ENCODE peak calls at places on chromosomes 2 and 18, in ten cellular contexts. One of them, this sample, is unnamed.

GRCh38 chr2:158926478-158926948 is 41.9 kb upstream of the TANC1 start:
- DNase-seq in HL-60: no peak
- DNase-seq in transverse colon: no peak
- DNase-seq in stomach: no peak
- DNase-seq in activated B cell treated with CpG ODN at 0.5 μM for 24 hours: no peak
- DNase-seq in GM12865: peak
- DNase-seq in WTC11: no peak
- DNase-seq in left ventricle myocardium inferior: no peak
- DNase-seq in A549: no peak
- DNase-seq in suprapubic skin: no peak
- DNase-seq in this sample: no peak

GRCh38 chr2:60028819-60029218 is 524.6 kb downstream of the BCL11A start:
- DNase-seq in HL-60: no peak
- DNase-seq in transverse colon: no peak
- DNase-seq in stomach: no peak
- DNase-seq in activated B cell treated with CpG ODN at 0.5 μM for 24 hours: no peak
- DNase-seq in GM12865: no peak
- DNase-seq in WTC11: no peak
- DNase-seq in left ventricle myocardium inferior: no peak
- DNase-seq in A549: no peak
- DNase-seq in suprapubic skin: no peak
- DNase-seq in this sample: no peak

GRCh38 chr2:108855194-108855593 is 68.6 kb downstream of the CCDC138 start:
- DNase-seq in HL-60: no peak
- DNase-seq in transverse colon: no peak
- DNase-seq in stomach: no peak
- DNase-seq in activated B cell treated with CpG ODN at 0.5 μM for 24 hours: no peak
- DNase-seq in GM12865: peak
- DNase-seq in WTC11: no peak
- DNase-seq in left ventricle myocardium inferior: no peak
- DNase-seq in A549: no peak
- DNase-seq in suprapubic skin: no peak
- DNase-seq in this sample: no peak

GRCh38 chr18:31631526-31631925 is 39.8 kb downstream of the TTR start:
- DNase-seq in HL-60: no peak
- DNase-seq in transverse colon: no peak
- DNase-seq in stomach: no peak
- DNase-seq in activated B cell treated with CpG ODN at 0.5 μM for 24 hours: no peak
- DNase-seq in GM12865: no peak
- DNase-seq in WTC11: no peak
- DNase-seq in left ventricle myocardium inferior: no peak
- DNase-seq in A549: no peak
- DNase-seq in suprapubic skin: no peak
- DNase-seq in this sample: no peak

GRCh38 chr2:27306136-27306535 is 2.1 kb downstream of the UCN start:
- DNase-seq in HL-60: no peak
- DNase-seq in transverse colon: no peak
- DNase-seq in stomach: no peak
- DNase-seq in activated B cell treated with CpG ODN at 0.5 μM for 24 hours: no peak
- DNase-seq in GM12865: peak
- DNase-seq in WTC11: no peak
- DNase-seq in left ventricle myocardium inferior: no peak
- DNase-seq in A549: no peak
- DNase-seq in suprapubic skin: no peak
- DNase-seq in this sample: no peak

GRCh38 chr18:10216809-10217208 is 237.6 kb upstream of the APCDD1 start:
- DNase-seq in HL-60: no peak
- DNase-seq in transverse colon: no peak
- DNase-seq in stomach: no peak
- DNase-seq in activated B cell treated with CpG ODN at 0.5 μM for 24 hours: no peak
- DNase-seq in GM12865: no peak
- DNase-seq in WTC11: no peak
- DNase-seq in left ventricle myocardium inferior: no peak
- DNase-seq in A549: no peak
- DNase-seq in suprapubic skin: no peak
- DNase-seq in this sample: no peak

GRCh38 chr2:135573620-135574019 is 42.3 kb downstream of the R3HDM1 start:
- DNase-seq in HL-60: no peak
- DNase-seq in transverse colon: no peak
- DNase-seq in stomach: no peak
- DNase-seq in activated B cell treated with CpG ODN at 0.5 μM for 24 hours: no peak
- DNase-seq in GM12865: no peak
- DNase-seq in WTC11: no peak
- DNase-seq in left ventricle myocardium inferior: no peak
- DNase-seq in A549: no peak
- DNase-seq in suprapubic skin: no peak
- DNase-seq in this sample: no peak

GRCh38 chr18:35376742-35377695 is at the start of gene ZNF396:
- DNase-seq in HL-60: peak
- DNase-seq in transverse colon: peak
- DNase-seq in stomach: peak
- DNase-seq in activated B cell treated with CpG ODN at 0.5 μM for 24 hours: peak
- DNase-seq in GM12865: peak
- DNase-seq in WTC11: peak
- DNase-seq in left ventricle myocardium inferior: peak
- DNase-seq in A549: peak
- DNase-seq in suprapubic skin: peak
- DNase-seq in this sample: peak

DNA sequence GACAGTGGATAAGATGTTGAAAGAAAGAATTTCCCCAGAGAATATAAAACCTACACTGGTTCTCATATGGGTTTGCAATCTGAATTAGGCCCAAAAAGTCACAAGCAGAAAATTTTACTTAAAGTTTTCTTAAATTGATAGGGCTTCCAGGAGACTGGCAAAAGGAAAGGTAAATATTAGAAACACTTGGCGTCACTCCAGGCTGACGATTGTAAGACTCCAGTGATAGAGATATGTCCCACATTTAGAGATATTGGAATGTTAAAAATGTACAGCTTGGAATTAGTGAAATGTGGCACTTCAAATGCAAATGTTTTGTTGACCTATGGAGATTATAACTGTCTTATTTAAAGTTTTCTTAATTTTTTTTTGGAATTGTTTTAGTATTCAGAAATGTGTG is 14.0 kb downstream of the YIPF4 start:
- DNase-seq in HL-60: no peak
- DNase-seq in transverse colon: no peak
- DNase-seq in stomach: peak
- DNase-seq in activated B cell treated with CpG ODN at 0.5 μM for 24 hours: no peak
- DNase-seq in GM12865: no peak
- DNase-seq in WTC11: no peak
- DNase-seq in left ventricle myocardium inferior: no peak
- DNase-seq in A549: no peak
- DNase-seq in suprapubic skin: no peak
- DNase-seq in this sample: no peak
- TF ChIP-seq CTCF in HL-60: no peak
- TF ChIP-seq CTCF in transverse colon: no peak
- TF ChIP-seq CTCF in stomach: no peak
- TF ChIP-seq CTCF in activated B cell treated with CpG ODN at 0.5 μM for 24 hours: no peak
- TF ChIP-seq CTCF in GM12865: no peak
- TF ChIP-seq CTCF in WTC11: no peak
- TF ChIP-seq CTCF in left ventricle myocardium inferior: no peak
- TF ChIP-seq CTCF in A549: no peak
- TF ChIP-seq CTCF in suprapubic skin: no peak
- TF ChIP-seq CTCF in this sample: no peak

GRCh38 chr2:7801212-7801611 is 880.6 kb upstream of the ID2 start:
- DNase-seq in HL-60: no peak
- DNase-seq in transverse colon: no peak
- DNase-seq in stomach: no peak
- DNase-seq in activated B cell treated with CpG ODN at 0.5 μM for 24 hours: no peak
- DNase-seq in GM12865: no peak
- DNase-seq in WTC11: no peak
- DNase-seq in left ventricle myocardium inferior: no peak
- DNase-seq in A549: no peak
- DNase-seq in suprapubic skin: no peak
- DNase-seq in this sample: no peak

GRCh38 chr2:7792031-7792651 is 874.9 kb downstream of the RNF144A start:
- DNase-seq in HL-60: no peak
- DNase-seq in transverse colon: peak
- DNase-seq in stomach: peak
- DNase-seq in activated B cell treated with CpG ODN at 0.5 μM for 24 hours: no peak
- DNase-seq in GM12865: no peak
- DNase-seq in WTC11: no peak
- DNase-seq in left ventricle myocardium inferior: no peak
- DNase-seq in A549: no peak
- DNase-seq in suprapubic skin: no peak
- DNase-seq in this sample: no peak

GRCh38 chr2:7796200-7796563 is 879.0 kb downstream of the RNF144A start:
- DNase-seq in HL-60: no peak
- DNase-seq in transverse colon: no peak
- DNase-seq in stomach: no peak
- DNase-seq in activated B cell treated with CpG ODN at 0.5 μM for 24 hours: no peak
- DNase-seq in GM12865: no peak
- DNase-seq in WTC11: no peak
- DNase-seq in left ventricle myocardium inferior: no peak
- DNase-seq in A549: no peak
- DNase-seq in suprapubic skin: no peak
- DNase-seq in this sample: no peak

GRCh38 chr2:7794916-7795315 is 877.7 kb downstream of the RNF144A start:
- DNase-seq in HL-60: no peak
- DNase-seq in transverse colon: no peak
- DNase-seq in stomach: peak
- DNase-seq in activated B cell treated with CpG ODN at 0.5 μM for 24 hours: no peak
- DNase-seq in GM12865: no peak
- DNase-seq in WTC11: no peak
- DNase-seq in left ventricle myocardium inferior: no peak
- DNase-seq in A549: no peak
- DNase-seq in suprapubic skin: no peak
- DNase-seq in this sample: no peak

GRCh38 chr2:7795358-7796199 is 878.4 kb downstream of the RNF144A start:
- DNase-seq in HL-60: peak
- DNase-seq in transverse colon: no peak
- DNase-seq in stomach: no peak
- DNase-seq in activated B cell treated with CpG ODN at 0.5 μM for 24 hours: no peak
- DNase-seq in GM12865: no peak
- DNase-seq in WTC11: no peak
- DNase-seq in left ventricle myocardium inferior: no peak
- DNase-seq in A549: no peak
- DNase-seq in suprapubic skin: no peak
- DNase-seq in this sample: no peak
- TF ChIP-seq CTCF in HL-60: no peak
- TF ChIP-seq CTCF in transverse colon: no peak
- TF ChIP-seq CTCF in stomach: no peak
- TF ChIP-seq CTCF in activated B cell treated with CpG ODN at 0.5 μM for 24 hours: no peak
- TF ChIP-seq CTCF in GM12865: no peak
- TF ChIP-seq CTCF in WTC11: no peak
- TF ChIP-seq CTCF in left ventricle myocardium inferior: no peak
- TF ChIP-seq CTCF in A549: no peak
- TF ChIP-seq CTCF in suprapubic skin: no peak
- TF ChIP-seq CTCF in this sample: no peak

DNA sequence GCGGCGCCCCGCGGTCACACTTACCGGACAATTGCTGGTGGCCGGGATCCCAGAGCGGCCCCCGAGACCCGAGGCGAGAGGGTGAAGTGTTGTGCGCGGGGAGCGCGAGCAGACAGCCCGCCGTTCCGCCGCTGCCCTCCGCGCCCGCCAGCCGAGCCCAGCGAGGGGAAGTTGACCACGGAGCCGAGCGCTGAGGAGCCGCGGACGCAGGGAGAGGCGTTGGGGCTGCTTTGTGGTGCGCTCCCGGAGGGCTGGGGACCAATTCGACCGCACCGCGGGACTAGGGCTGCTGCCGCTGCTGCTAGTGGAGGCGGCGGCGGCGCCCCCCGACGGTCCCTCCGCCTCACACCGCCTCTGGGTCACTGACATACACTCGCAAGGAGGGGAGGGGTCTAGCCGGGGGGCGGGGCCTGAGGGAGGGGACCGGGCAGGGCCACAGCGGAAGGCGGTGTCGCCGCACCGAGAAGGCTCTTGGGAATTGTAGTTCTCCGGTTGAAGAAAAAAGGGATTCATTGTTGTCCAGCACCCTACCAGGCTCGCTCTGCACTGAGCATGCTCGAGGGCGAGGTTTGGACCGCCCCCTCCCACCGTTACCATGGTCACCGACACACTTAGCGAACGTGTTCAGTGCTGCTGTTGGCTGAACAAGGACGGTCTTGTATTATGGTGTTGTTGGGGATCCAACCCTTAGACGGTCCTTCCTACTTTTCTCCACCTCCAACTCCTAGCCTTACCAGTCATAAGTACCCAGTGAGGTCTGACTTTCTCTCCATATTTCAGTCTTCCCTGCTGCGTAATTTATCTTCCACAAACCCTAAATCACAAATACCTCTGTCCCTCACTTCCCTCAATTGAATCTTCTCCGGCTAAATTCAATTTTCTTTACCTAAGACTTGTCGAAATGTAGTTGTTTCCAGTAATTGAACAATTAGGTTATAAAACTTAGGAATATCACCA is at the start of gene PELI1:
- DNase-seq in HL-60: peak
- DNase-seq in transverse colon: peak
- DNase-seq in stomach: peak
- DNase-seq in activated B cell treated with CpG ODN at 0.5 μM for 24 hours: peak
- DNase-seq in GM12865: peak
- DNase-seq in WTC11: peak
- DNase-seq in left ventricle myocardium inferior: peak
- DNase-seq in A549: peak
- DNase-seq in suprapubic skin: peak
- DNase-seq in this sample: peak
- TF ChIP-seq CTCF in HL-60: no peak
- TF ChIP-seq CTCF in transverse colon: no peak
- TF ChIP-seq CTCF in stomach: no peak
- TF ChIP-seq CTCF in activated B cell treated with CpG ODN at 0.5 μM for 24 hours: no peak
- TF ChIP-seq CTCF in GM12865: peak
- TF ChIP-seq CTCF in WTC11: no peak
- TF ChIP-seq CTCF in left ventricle myocardium inferior: peak
- TF ChIP-seq CTCF in A549: peak
- TF ChIP-seq CTCF in suprapubic skin: no peak
- TF ChIP-seq CTCF in this sample: no peak

GRCh38 chr2:177551989-177552413 is 159.4 kb downstream of the AGPS start:
- DNase-seq in HL-60: no peak
- DNase-seq in transverse colon: no peak
- DNase-seq in stomach: peak
- DNase-seq in activated B cell treated with CpG ODN at 0.5 μM for 24 hours: no peak
- DNase-seq in GM12865: no peak
- DNase-seq in WTC11: no peak
- DNase-seq in left ventricle myocardium inferior: peak
- DNase-seq in A549: no peak
- DNase-seq in suprapubic skin: peak
- DNase-seq in this sample: no peak

GRCh38 chr2:177550264-177551200 is 158.0 kb downstream of the AGPS start:
- DNase-seq in HL-60: no peak
- DNase-seq in transverse colon: no peak
- DNase-seq in stomach: no peak
- DNase-seq in activated B cell treated with CpG ODN at 0.5 μM for 24 hours: no peak
- DNase-seq in GM12865: no peak
- DNase-seq in WTC11: no peak
- DNase-seq in left ventricle myocardium inferior: no peak
- DNase-seq in A549: no peak
- DNase-seq in suprapubic skin: no peak
- DNase-seq in this sample: no peak

GRCh38 chr2:177553176-177553909 is 160.8 kb downstream of the AGPS start:
- DNase-seq in HL-60: no peak
- DNase-seq in transverse colon: no peak
- DNase-seq in stomach: no peak
- DNase-seq in activated B cell treated with CpG ODN at 0.5 μM for 24 hours: no peak
- DNase-seq in GM12865: no peak
- DNase-seq in WTC11: no peak
- DNase-seq in left ventricle myocardium inferior: no peak
- DNase-seq in A549: no peak
- DNase-seq in suprapubic skin: no peak
- DNase-seq in this sample: no peak

GRCh38 chr2:177554365-177554764 is 161.8 kb downstream of the AGPS start:
- DNase-seq in HL-60: no peak
- DNase-seq in transverse colon: no peak
- DNase-seq in stomach: no peak
- DNase-seq in activated B cell treated with CpG ODN at 0.5 μM for 24 hours: no peak
- DNase-seq in GM12865: no peak
- DNase-seq in WTC11: no peak
- DNase-seq in left ventricle myocardium inferior: no peak
- DNase-seq in A549: no peak
- DNase-seq in suprapubic skin: no peak
- DNase-seq in this sample: no peak

GRCh38 chr2:177552414-177553175 is 160.0 kb downstream of the AGPS start:
- DNase-seq in HL-60: peak
- DNase-seq in transverse colon: peak
- DNase-seq in stomach: peak
- DNase-seq in activated B cell treated with CpG ODN at 0.5 μM for 24 hours: peak
- DNase-seq in GM12865: peak
- DNase-seq in WTC11: peak
- DNase-seq in left ventricle myocardium inferior: peak
- DNase-seq in A549: peak
- DNase-seq in suprapubic skin: peak
- DNase-seq in this sample: peak
- TF ChIP-seq CTCF in HL-60: no peak
- TF ChIP-seq CTCF in transverse colon: no peak
- TF ChIP-seq CTCF in stomach: no peak
- TF ChIP-seq CTCF in activated B cell treated with CpG ODN at 0.5 μM for 24 hours: no peak
- TF ChIP-seq CTCF in GM12865: no peak
- TF ChIP-seq CTCF in WTC11: no peak
- TF ChIP-seq CTCF in left ventricle myocardium inferior: peak
- TF ChIP-seq CTCF in A549: no peak
- TF ChIP-seq CTCF in suprapubic skin: peak
- TF ChIP-seq CTCF in this sample: no peak

This sample was measured in neural crest cell.